ENCODE peak calls at places on chromosome 17, in ten cellular contexts. Q, P, E, V, Z, M, H, O, U and B are unnamed samples.

GRCh38 chr17:80101946-80102706 is 745 bp downstream of the GAA start:
- DNase-seq in Q (no peak), P (peak; percentile 40), E (no peak), V (no peak), Z (no peak), M (peak; percentile 38), H (no peak), O (no peak), U (no peak), B (no peak)

GRCh38 chr17:8060274-8060673 is 21.4 kb downstream of the ALOX15B start:
- DNase-seq in Q (peak; percentile 45), P (peak; percentile 54), E (peak; percentile 30), V (peak; percentile 68), Z (peak; percentile 76), M (peak; percentile 87), H (peak; percentile 84), O (peak; percentile 64), U (peak; percentile 42), B (no peak)

GRCh38 chr17:28426081-28426519 is 20.1 kb upstream of the SLC46A1 start:
- DNase-seq in Q (no peak), P (no peak), E (no peak), V (peak; percentile 56), Z (peak; percentile 83), M (no peak), H (no peak), O (peak; percentile 37), U (no peak), B (no peak)

GRCh38 chr17:27577124-27577761 is 53.7 kb upstream of the LGALS9 start:
- DNase-seq in Q (peak; percentile 70), P (no peak), E (no peak), V (no peak), Z (peak; percentile 57), M (peak; percentile 68), H (no peak), O (no peak), U (no peak), B (peak; percentile 37)

GRCh38 chr17:39150795-39151679 is at the start of gene PLXDC1:
- DNase-seq in Q (no peak), P (no peak), E (no peak), V (no peak), Z (no peak), M (peak; percentile 47), H (no peak), O (no peak), U (no peak), B (no peak)

GRCh38 chr17:65797809-65798208 is 236.4 kb upstream of the AXIN2 start:
- DNase-seq in Q (no peak), P (no peak), E (no peak), V (no peak), Z (peak; percentile 65), M (no peak), H (no peak), O (no peak), U (no peak), B (no peak)

GRCh38 chr17:12693640-12694039 is 27.9 kb downstream of the MYOCD start:
- DNase-seq in Q (no peak), P (no peak), E (no peak), V (no peak), Z (no peak), M (no peak), H (no peak), O (no peak), U (no peak), B (no peak)

GRCh38 chr17:15273141-15273793 is 8.1 kb upstream of the PMP22 start:
- DNase-seq in Q (no peak), P (no peak), E (peak; percentile 90), V (no peak), Z (no peak), M (no peak), H (no peak), O (no peak), U (no peak), B (no peak)

GRCh38 chr17:57004944-57005579 is 27.1 kb downstream of the SCPEP1 start:
- DNase-seq in Q (no peak), P (no peak), E (no peak), V (no peak), Z (no peak), M (no peak), H (no peak), O (peak; percentile 30), U (no peak), B (no peak)

GRCh38 chr17:14038206-14038605 is 31.1 kb upstream of the COX10 start:
- DNase-seq in Q (no peak), P (no peak), E (no peak), V (no peak), Z (no peak), M (no peak), H (no peak), O (no peak), U (no peak), B (no peak)

GRCh38 chr17:82889496-82890338 is 49.9 kb upstream of the ZNF750 start:
- DNase-seq in Q (peak; percentile 88), P (no peak), E (no peak), V (no peak), Z (no peak), M (peak; percentile 66), H (peak; percentile 93), O (peak; percentile 94), U (no peak), B (no peak)

GRCh38 chr17:81503619-81504018 is 9.0 kb downstream of the ACTG1 start:
- DNase-seq in Q (no peak), P (no peak), E (no peak), V (no peak), Z (no peak), M (no peak), H (no peak), O (no peak), U (no peak), B (no peak)

GRCh38 chr17:62696256-62696655 is 68.8 kb downstream of the MRC2 start:
- DNase-seq in Q (no peak), P (no peak), E (no peak), V (no peak), Z (no peak), M (no peak), H (no peak), O (no peak), U (no peak), B (no peak)

GRCh38 chr17:65332375-65332774 is 195.2 kb downstream of the RGS9 start:
- DNase-seq in Q (no peak), P (no peak), E (peak; percentile 2), V (no peak), Z (no peak), M (peak; percentile 16), H (no peak), O (no peak), U (no peak), B (no peak)

GRCh38 chr17:61144137-61144536 is 255.5 kb upstream of the TBX2 start:
- DNase-seq in Q (no peak), P (no peak), E (no peak), V (no peak), Z (no peak), M (no peak), H (no peak), O (no peak), U (no peak), B (no peak)

GRCh38 chr17:17606416-17607000 is 15.0 kb upstream of the PEMT start:
- DNase-seq in Q (no peak), P (no peak), E (no peak), V (no peak), Z (no peak), M (no peak), H (no peak), O (no peak), U (no peak), B (no peak)
- H3K27ac ChIP-seq in Q (no peak overlapping the region), P (no peak overlapping the region), E (no peak overlapping the region), V (no peak overlapping the region), Z (no peak overlapping the region), M (peak overlapping the region; percentile 31), H (no peak overlapping the region), O (no peak overlapping the region), U (no peak overlapping the region), B (no peak overlapping the region)

GRCh38 chr17:17484451-17484899 is 7.7 kb downstream of the MED9 start:
- DNase-seq in Q (no peak), P (no peak), E (no peak), V (no peak), Z (no peak), M (no peak), H (no peak), O (no peak), U (no peak), B (no peak)

GRCh38 chr17:17481860-17482259 is 5.1 kb downstream of the MED9 start:
- DNase-seq in Q (no peak), P (no peak), E (no peak), V (no peak), Z (no peak), M (no peak), H (no peak), O (no peak), U (no peak), B (no peak)

GRCh38 chr17:17476865-17477467 is at the start of gene MED9:
- DNase-seq in Q (peak; percentile 91), P (peak; percentile 90), E (peak; percentile 55), V (peak; percentile 93), Z (peak; percentile 95), M (peak; percentile 96), H (peak; percentile 88), O (peak; percentile 94), U (peak; percentile 94), B (peak; percentile 93)

GRCh38 chr17:17479209-17479608 is 2.4 kb downstream of the MED9 start:
- DNase-seq in Q (no peak), P (no peak), E (no peak), V (no peak), Z (no peak), M (no peak), H (no peak), O (no peak), U (no peak), B (no peak)

GRCh38 chr17:17480593-17481148 is 3.9 kb downstream of the MED9 start:
- DNase-seq in Q (no peak), P (no peak), E (no peak), V (no peak), Z (no peak), M (no peak), H (no peak), O (no peak), U (no peak), B (no peak)
- H3K27ac ChIP-seq in Q (no peak overlapping the region), P (no peak overlapping the region), E (no peak overlapping the region), V (peak overlapping the region; percentile 94), Z (no peak overlapping the region), M (no peak overlapping the region), H (no peak overlapping the region), O (no peak overlapping the region), U (no peak overlapping the region), B (peak overlapping the region; percentile 11)

DNA sequence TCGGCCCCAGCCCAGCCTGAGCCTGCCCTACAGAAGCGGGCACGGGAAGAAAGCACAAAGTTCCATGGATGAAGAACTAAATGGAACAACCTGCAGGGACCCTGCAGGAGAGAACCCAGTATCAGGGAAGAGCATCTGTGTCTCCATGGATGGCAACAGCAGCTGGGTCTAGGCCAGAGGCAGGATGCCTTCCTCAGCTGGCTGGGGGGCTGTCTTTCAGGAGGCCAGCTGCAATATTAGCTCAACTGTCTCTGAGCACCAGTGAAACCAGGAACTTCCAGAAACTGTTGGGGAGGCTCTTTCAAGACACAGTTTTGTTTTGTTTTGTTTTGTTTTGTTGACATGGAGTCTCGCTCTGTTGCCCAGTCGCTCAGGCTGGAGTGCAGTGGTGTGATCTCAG is 7.5 kb downstream of the GPR142 start:
- DNase-seq in Q (no peak), P (no peak), E (no peak), V (no peak), Z (no peak), M (no peak), H (no peak), O (no peak), U (no peak), B (no peak)
- H3K27ac ChIP-seq in Q (no peak overlapping the region), P (no peak overlapping the region), E (no peak overlapping the region), V (no peak overlapping the region), Z (no peak overlapping the region), M (no peak overlapping the region), H (no peak overlapping the region), O (no peak overlapping the region), U (no peak overlapping the region), B (peak overlapping the region; percentile 98)

GRCh38 chr17:9874722-9875121 is 30.3 kb downstream of the RCVRN start:
- DNase-seq in Q (no peak), P (no peak), E (no peak), V (no peak), Z (peak; percentile 53), M (no peak), H (no peak), O (no peak), U (no peak), B (no peak)
- H3K27ac ChIP-seq in Q (no peak overlapping the region), P (peak overlapping the region; percentile 20), E (no peak overlapping the region), V (no peak overlapping the region), Z (no peak overlapping the region), M (no peak overlapping the region), H (no peak overlapping the region), O (no peak overlapping the region), U (no peak overlapping the region), B (no peak overlapping the region)